ENCODE peak calls at places on chromosome 13, in ten cellular contexts. X is NCI-H2171 treated with DMSO at 0.1 percent for 48 hours; K is fibroblast of mammary gland; U is MV-4-11; W is DMS53; P is T1000; H is glutamatergic neuron; L is CD8-positive, alpha-beta memory T cell; T is activated CD4-positive, alpha-beta T cell treated with anti-CD3 and anti-CD28 coated beads for 36 hours; Y is colonic mucosa. C is an unnamed sample.

GRCh38 chr13:110453767-110454166 is 107.8 kb downstream of the RAB20 start:
- DNase-seq in X (no peak), K (no peak), U (no peak), W (no peak), P (no peak), H (no peak), L (no peak), T (no peak), Y (no peak), C (no peak)

GRCh38 chr13:109764474-109765292 is 21.7 kb downstream of the IRS2 start:
- DNase-seq in X (peak; percentile 91), K (peak; percentile 59), U (peak; percentile 52), W (peak; percentile 28), P (no peak), H (peak; percentile 27), L (no peak), T (peak; percentile 54), Y (no peak), C (peak; percentile 72)

GRCh38 chr13:71621152-71622124 is 245.6 kb downstream of the DACH1 start:
- DNase-seq in X (peak; percentile 97), K (no peak), U (no peak), W (peak; percentile 42), P (no peak), H (no peak), L (no peak), T (no peak), Y (no peak), C (peak; percentile 92)

GRCh38 chr13:53151692-53152421 is 123.2 kb downstream of the OLFM4 start:
- DNase-seq in X (peak; percentile 76), K (peak; percentile 50), U (peak; percentile 66), W (peak; percentile 92), P (peak; percentile 13), H (peak; percentile 65), L (no peak), T (peak; percentile 61), Y (peak; percentile 60), C (peak; percentile 83)

GRCh38 chr13:27339299-27339698 is 68.7 kb downstream of the RASL11A start:
- DNase-seq in X (no peak), K (peak; percentile 54), U (peak; percentile 33), W (peak; percentile 85), P (no peak), H (peak; percentile 58), L (no peak), T (peak; percentile 71), Y (peak; percentile 38), C (peak; percentile 24)

GRCh38 chr13:80475718-80476117 is 134.8 kb upstream of the SPRY2 start:
- DNase-seq in X (no peak), K (no peak), U (no peak), W (no peak), P (no peak), H (no peak), L (no peak), T (no peak), Y (no peak), C (no peak)

GRCh38 chr13:110118106-110118505 is 188.9 kb downstream of the COL4A1 start:
- DNase-seq in X (no peak), K (no peak), U (no peak), W (no peak), P (no peak), H (no peak), L (no peak), T (no peak), Y (no peak), C (no peak)

GRCh38 chr13:110646442-110647364 is 31.4 kb downstream of the NAXD start:
- DNase-seq in X (no peak), K (no peak), U (no peak), W (no peak), P (no peak), H (no peak), L (no peak), T (no peak), Y (no peak), C (no peak)

GRCh38 chr13:31204592-31204991 is 4.8 kb downstream of the B3GLCT start:
- DNase-seq in X (no peak), K (peak; percentile 84), U (peak; percentile 16), W (peak; percentile 47), P (no peak), H (no peak), L (no peak), T (peak; percentile 33), Y (no peak), C (peak; percentile 67)

GRCh38 chr13:76707360-76707759 is 178.8 kb downstream of the KCTD12 start:
- DNase-seq in X (no peak), K (peak; percentile 72), U (no peak), W (no peak), P (no peak), H (no peak), L (no peak), T (no peak), Y (no peak), C (no peak)

GRCh38 chr13:24618219-24618955 is 61.8 kb upstream of the ATP12A start:
- DNase-seq in X (no peak), K (no peak), U (peak; percentile 64), W (no peak), P (no peak), H (no peak), L (peak; percentile 66), T (peak; percentile 81), Y (no peak), C (no peak)

GRCh38 chr13:72384186-72384823 is 343.1 kb downstream of the MZT1 start:
- DNase-seq in X (no peak), K (no peak), U (no peak), W (no peak), P (no peak), H (no peak), L (no peak), T (no peak), Y (no peak), C (no peak)

GRCh38 chr13:53126803-53127202 is 98.2 kb downstream of the OLFM4 start:
- DNase-seq in X (no peak), K (peak; percentile 82), U (no peak), W (no peak), P (no peak), H (no peak), L (no peak), T (no peak), Y (peak; percentile 30), C (no peak)

GRCh38 chr13:113598481-113598880 is 13.9 kb downstream of the TFDP1 start:
- DNase-seq in X (no peak), K (no peak), U (no peak), W (no peak), P (no peak), H (no peak), L (no peak), T (no peak), Y (no peak), C (no peak)

GRCh38 chr13:22278336-22278929 is 607.6 kb downstream of the FGF9 start:
- DNase-seq in X (no peak), K (peak; percentile 12), U (peak; percentile 42), W (peak; percentile 72), P (no peak), H (peak; percentile 68), L (peak; percentile 51), T (peak; percentile 79), Y (peak; percentile 66), C (peak; percentile 71)

GRCh38 chr13:52862358-52863206 is 14.1 kb upstream of the PCDH8 start:
- DNase-seq in X (peak; percentile 39), K (no peak), U (no peak), W (peak; percentile 69), P (no peak), H (peak; percentile 65), L (no peak), T (peak; percentile 48), Y (peak; percentile 40), C (peak; percentile 58)

GRCh38 chr13:29594310-29594709 is 1.2 kb downstream of the SLC7A1 start:
- DNase-seq in X (peak; percentile 53), K (peak; percentile 89), U (peak; percentile 62), W (peak; percentile 87), P (peak; percentile 10), H (peak; percentile 37), L (peak; percentile 16), T (peak; percentile 66), Y (peak; percentile 63), C (peak; percentile 73)

GRCh38 chr13:27556109-27556508 is 64.2 kb downstream of the LNX2 start:
- DNase-seq in X (no peak), K (peak; percentile 83), U (peak; percentile 52), W (no peak), P (no peak), H (no peak), L (no peak), T (peak; percentile 10), Y (no peak), C (no peak)

GRCh38 chr13:22061371-22061805 is 390.5 kb downstream of the FGF9 start:
- DNase-seq in X (no peak), K (no peak), U (no peak), W (no peak), P (no peak), H (no peak), L (no peak), T (peak; percentile 73), Y (no peak), C (peak; percentile 92)

GRCh38 chr13:43377955-43378354 is 354.6 kb downstream of the DNAJC15 start:
- DNase-seq in X (no peak), K (peak; percentile 70), U (peak; percentile 44), W (no peak), P (no peak), H (no peak), L (no peak), T (no peak), Y (no peak), C (no peak)

GRCh38 chr13:33745370-33746324 is 72.3 kb upstream of the RFC3 start:
- DNase-seq in X (no peak), K (no peak), U (no peak), W (no peak), P (no peak), H (no peak), L (no peak), T (no peak), Y (no peak), C (peak; percentile 86)

GRCh38 chr13:87005511-87005910 is 665.7 kb upstream of the SLITRK5 start:
- DNase-seq in X (no peak), K (no peak), U (no peak), W (no peak), P (no peak), H (no peak), L (no peak), T (no peak), Y (no peak), C (no peak)

GRCh38 chr13:62278271-62278670 is 862.6 kb upstream of the PCDH20 start:
- DNase-seq in X (no peak), K (no peak), U (no peak), W (peak; percentile 17), P (no peak), H (no peak), L (no peak), T (no peak), Y (no peak), C (peak; percentile 10)

GRCh38 chr13:30905932-30906383 is at the start of gene MEDAG:
- DNase-seq in X (no peak), K (peak; percentile 95), U (no peak), W (no peak), P (no peak), H (peak; percentile 27), L (no peak), T (no peak), Y (peak; percentile 39), C (no peak)

GRCh38 chr13:109778102-109778542 is 8.3 kb downstream of the IRS2 start:
- DNase-seq in X (no peak), K (peak; percentile 63), U (peak; percentile 58), W (peak; percentile 85), P (no peak), H (no peak), L (no peak), T (peak; percentile 20), Y (peak; percentile 51), C (peak; percentile 74)

GRCh38 chr13:72728290-72728605 is 525 bp downstream of the BORA start:
- DNase-seq in X (no peak), K (no peak), U (no peak), W (no peak), P (no peak), H (no peak), L (no peak), T (no peak), Y (no peak), C (no peak)

GRCh38 chr13:63636231-63636993 is 2220.8 kb upstream of the PCDH20 start:
- DNase-seq in X (no peak), K (no peak), U (no peak), W (peak; percentile 55), P (no peak), H (no peak), L (no peak), T (no peak), Y (no peak), C (peak; percentile 91)

GRCh38 chr13:27024062-27024461 is 147.5 kb downstream of the USP12 start:
- DNase-seq in X (no peak), K (no peak), U (no peak), W (no peak), P (no peak), H (no peak), L (no peak), T (no peak), Y (no peak), C (no peak)

C was measured in NCI-H69.